ENCODE peak calls at places on chromosomes 6 and 20, in nine cellular contexts. O, Z, T, V, W, X, L, S and J are unnamed samples.

GRCh38 chr6:35392111-35392702 is 49.8 kb downstream of the PPARD start:
- DNase-seq in T (no peak), Z (no peak), V (no peak), O (peak), X (no peak), L (no peak), W (no peak), S (no peak), J (no peak)

GRCh38 chr6:16020259-16020658 is 108.6 kb upstream of the MYLIP start:
- DNase-seq in O (no peak), V (no peak), W (no peak), L (no peak), Z (no peak), S (no peak), T (no peak), X (no peak), J (no peak)

GRCh38 chr6:24720131-24720603 is 1.2 kb upstream of the C6orf62 start:
- DNase-seq in W (no peak), S (no peak), Z (peak), T (no peak), O (peak), L (peak), V (peak), X (no peak), J (no peak)

GRCh38 chr6:170081556-170081955 is 209.3 kb downstream of the DLL1 start:
- DNase-seq in L (no peak), V (no peak), O (no peak), W (no peak), T (no peak), Z (no peak), S (no peak), X (no peak), J (no peak)

GRCh38 chr6:144695858-144696533 is 410.9 kb downstream of the UTRN start:
- DNase-seq in V (no peak), W (no peak), S (no peak), L (no peak), O (no peak), Z (no peak), T (no peak), X (no peak), J (no peak)

GRCh38 chr6:151004415-151005024 is 139.0 kb downstream of the MTHFD1L start:
- DNase-seq in W (peak), Z (peak), S (no peak), O (no peak), T (peak), X (no peak), L (peak), V (no peak), J (peak)

GRCh38 chr6:4939241-4939640 is 64.6 kb downstream of the RPP40 start:
- DNase-seq in W (no peak), V (no peak), T (no peak), O (no peak), Z (no peak), X (no peak), L (no peak), S (no peak), J (no peak)

GRCh38 chr6:125156496-125156895 is 2.9 kb downstream of the TPD52L1 start:
- DNase-seq in T (no peak), S (no peak), W (no peak), X (no peak), V (no peak), O (no peak), L (no peak), Z (no peak), J (no peak)

GRCh38 chr20:3777726-3778629 is 3.3 kb downstream of the SPEF1 start:
- DNase-seq in Z (no peak), L (no peak), O (peak), X (no peak), T (no peak), W (no peak), S (peak), V (peak), J (no peak)

GRCh38 chr6:147467463-147467862 is 41.0 kb upstream of the SAMD5 start:
- DNase-seq in V (no peak), S (no peak), Z (no peak), O (no peak), T (no peak), W (no peak), X (no peak), L (no peak), J (no peak)

GRCh38 chr6:150068173-150068785 is 642 bp downstream of the ULBP3 start:
- DNase-seq in V (no peak), S (no peak), L (no peak), W (no peak), T (no peak), Z (no peak), O (no peak), X (no peak), J (peak)